ENCODE peak calls at places on chromosomes 7 and 10, in six cellular contexts. One of them, this sample, is unnamed.

GRCh38 chr7:141511370-141512335 is 39.6 kb upstream of the AGK start:
- DNase-seq in aorta: no peak
- DNase-seq in testis: peak; percentile 62
- DNase-seq in A673: peak; percentile 7
- DNase-seq in CD8-positive, alpha-beta memory T cell: no peak
- DNase-seq in SJSA1: no peak
- DNase-seq in this sample: no peak

GRCh38 chr10:930415-931325 is 835 bp downstream of the LARP4B start:
- DNase-seq in testis: peak; percentile 28
- DNase-seq in SJSA1: peak; percentile 54
- DNase-seq in A673: peak; percentile 18
- DNase-seq in CD8-positive, alpha-beta memory T cell: peak; percentile 21
- DNase-seq in aorta: peak; percentile 57
- DNase-seq in this sample: no peak

GRCh38 chr7:151511946-151512345 is 7.7 kb downstream of the RHEB start:
- DNase-seq in SJSA1: no peak
- DNase-seq in A673: no peak
- DNase-seq in testis: no peak
- DNase-seq in CD8-positive, alpha-beta memory T cell: no peak
- DNase-seq in aorta: no peak
- DNase-seq in this sample: no peak

GRCh38 chr10:48789861-48790739 is 105.4 kb downstream of the WDFY4 start:
- DNase-seq in aorta: no peak
- DNase-seq in CD8-positive, alpha-beta memory T cell: no peak
- DNase-seq in A673: no peak
- DNase-seq in testis: no peak
- DNase-seq in SJSA1: no peak
- DNase-seq in this sample: no peak

GRCh38 chr10:46308666-46309450 is 22.1 kb downstream of the ANTXRL start:
- DNase-seq in aorta: no peak
- DNase-seq in testis: no peak
- DNase-seq in A673: no peak
- DNase-seq in CD8-positive, alpha-beta memory T cell: no peak
- DNase-seq in SJSA1: no peak
- DNase-seq in this sample: no peak

GRCh38 chr7:16078076-16078952 is 343.0 kb downstream of the CRPPA start:
- DNase-seq in A673: peak; percentile 70
- DNase-seq in aorta: no peak
- DNase-seq in CD8-positive, alpha-beta memory T cell: no peak
- DNase-seq in SJSA1: no peak
- DNase-seq in testis: peak; percentile 35
- DNase-seq in this sample: peak; percentile 23

GRCh38 chr7:69739182-69739581 is 140.9 kb downstream of the AUTS2 start:
- DNase-seq in aorta: no peak
- DNase-seq in testis: no peak
- DNase-seq in CD8-positive, alpha-beta memory T cell: no peak
- DNase-seq in SJSA1: no peak
- DNase-seq in A673: peak; percentile 37
- DNase-seq in this sample: no peak

GRCh38 chr10:63681965-63682704 is 160.9 kb downstream of the REEP3 start:
- DNase-seq in aorta: no peak
- DNase-seq in CD8-positive, alpha-beta memory T cell: no peak
- DNase-seq in A673: peak; percentile 81
- DNase-seq in SJSA1: no peak
- DNase-seq in testis: peak; percentile 70
- DNase-seq in this sample: peak; percentile 55

GRCh38 chr7:47513741-47514241 is 68.1 kb downstream of the TNS3 start:
- DNase-seq in SJSA1: peak; percentile 87
- DNase-seq in aorta: no peak
- DNase-seq in testis: no peak
- DNase-seq in CD8-positive, alpha-beta memory T cell: no peak
- DNase-seq in A673: no peak
- DNase-seq in this sample: peak; percentile 94

GRCh38 chr10:127133672-127134500 is 62.5 kb downstream of the INSYN2A start:
- DNase-seq in CD8-positive, alpha-beta memory T cell: no peak
- DNase-seq in aorta: no peak
- DNase-seq in SJSA1: no peak
- DNase-seq in A673: no peak
- DNase-seq in testis: no peak
- DNase-seq in this sample: no peak

GRCh38 chr10:73837072-73837471 is 25.7 kb upstream of the NDST2 start:
- DNase-seq in SJSA1: no peak
- DNase-seq in CD8-positive, alpha-beta memory T cell: no peak
- DNase-seq in aorta: no peak
- DNase-seq in testis: no peak
- DNase-seq in A673: no peak
- DNase-seq in this sample: peak; percentile 42

GRCh38 chr10:132249232-132249724 is 58.5 kb downstream of the STK32C start:
- DNase-seq in testis: no peak
- DNase-seq in aorta: no peak
- DNase-seq in A673: no peak
- DNase-seq in CD8-positive, alpha-beta memory T cell: no peak
- DNase-seq in SJSA1: no peak
- DNase-seq in this sample: no peak

GRCh38 chr10:77741746-77742145 is 104.1 kb upstream of the KCNMA1 start:
- DNase-seq in aorta: no peak
- DNase-seq in CD8-positive, alpha-beta memory T cell: no peak
- DNase-seq in SJSA1: no peak
- DNase-seq in testis: no peak
- DNase-seq in A673: no peak
- DNase-seq in this sample: no peak

GRCh38 chr10:102148275-102148674 is 3.9 kb upstream of the NOLC1 start:
- DNase-seq in testis: no peak
- DNase-seq in A673: no peak
- DNase-seq in CD8-positive, alpha-beta memory T cell: no peak
- DNase-seq in aorta: no peak
- DNase-seq in SJSA1: no peak
- DNase-seq in this sample: no peak

GRCh38 chr7:152511736-152512135 is 75.9 kb upstream of the KMT2C start:
- DNase-seq in SJSA1: no peak
- DNase-seq in A673: no peak
- DNase-seq in testis: no peak
- DNase-seq in aorta: no peak
- DNase-seq in CD8-positive, alpha-beta memory T cell: no peak
- DNase-seq in this sample: no peak

GRCh38 chr7:17371656-17372524 is 73.4 kb downstream of the AHR start:
- DNase-seq in testis: no peak
- DNase-seq in SJSA1: peak; percentile 83
- DNase-seq in aorta: no peak
- DNase-seq in A673: peak; percentile 57
- DNase-seq in CD8-positive, alpha-beta memory T cell: no peak
- DNase-seq in this sample: peak; percentile 89

GRCh38 chr7:39609462-39610149 is 13.8 kb upstream of the RALA start:
- DNase-seq in A673: no peak
- DNase-seq in aorta: peak; percentile 47
- DNase-seq in testis: no peak
- DNase-seq in SJSA1: peak; percentile 42
- DNase-seq in CD8-positive, alpha-beta memory T cell: no peak
- DNase-seq in this sample: no peak

GRCh38 chr10:36712695-36713094 is 412.7 kb upstream of the ANKRD30A start:
- DNase-seq in CD8-positive, alpha-beta memory T cell: no peak
- DNase-seq in A673: no peak
- DNase-seq in testis: no peak
- DNase-seq in SJSA1: no peak
- DNase-seq in aorta: no peak
- DNase-seq in this sample: no peak

GRCh38 chr10:78441704-78442103 is 408.0 kb downstream of the RPS24 start:
- DNase-seq in CD8-positive, alpha-beta memory T cell: no peak
- DNase-seq in aorta: no peak
- DNase-seq in A673: no peak
- DNase-seq in testis: no peak
- DNase-seq in SJSA1: no peak
- DNase-seq in this sample: no peak

GRCh38 chr10:47438857-47439474 is 44.9 kb downstream of the ANXA8 start:
- DNase-seq in A673: peak; percentile 42
- DNase-seq in aorta: no peak
- DNase-seq in testis: peak; percentile 71
- DNase-seq in SJSA1: peak; percentile 57
- DNase-seq in CD8-positive, alpha-beta memory T cell: no peak
- DNase-seq in this sample: peak; percentile 38

GRCh38 chr10:92573798-92574544 is at the start of gene IDE:
- DNase-seq in testis: peak; percentile 89
- DNase-seq in A673: peak; percentile 89
- DNase-seq in CD8-positive, alpha-beta memory T cell: peak; percentile 69
- DNase-seq in SJSA1: peak; percentile 87
- DNase-seq in aorta: peak; percentile 91
- DNase-seq in this sample: peak; percentile 66

GRCh38 chr10:3471927-3472704 is 299.5 kb upstream of the PITRM1 start:
- DNase-seq in testis: no peak
- DNase-seq in CD8-positive, alpha-beta memory T cell: no peak
- DNase-seq in A673: peak; percentile 45
- DNase-seq in SJSA1: peak; percentile 66
- DNase-seq in aorta: no peak
- DNase-seq in this sample: no peak

GRCh38 chr7:2193120-2193519 is 39.6 kb downstream of the MAD1L1 start:
- DNase-seq in testis: no peak
- DNase-seq in SJSA1: no peak
- DNase-seq in CD8-positive, alpha-beta memory T cell: no peak
- DNase-seq in aorta: no peak
- DNase-seq in A673: no peak
- DNase-seq in this sample: no peak

GRCh38 chr7:41706228-41706930 is 3.5 kb upstream of the INHBA start:
- DNase-seq in A673: no peak
- DNase-seq in SJSA1: no peak
- DNase-seq in testis: no peak
- DNase-seq in aorta: no peak
- DNase-seq in CD8-positive, alpha-beta memory T cell: no peak
- DNase-seq in this sample: no peak
- H3K27ac ChIP-seq in A673: no peak overlapping the region
- H3K27ac ChIP-seq in SJSA1: no peak overlapping the region
- H3K27ac ChIP-seq in testis: no peak overlapping the region
- H3K27ac ChIP-seq in aorta: peak overlapping the region; percentile 91
- H3K27ac ChIP-seq in CD8-positive, alpha-beta memory T cell: no peak overlapping the region
- H3K27ac ChIP-seq in this sample: no peak overlapping the region

GRCh38 chr7:135704698-135705097 is 23.3 kb downstream of the SLC13A4 start:
- DNase-seq in CD8-positive, alpha-beta memory T cell: no peak
- DNase-seq in aorta: no peak
- DNase-seq in SJSA1: no peak
- DNase-seq in testis: no peak
- DNase-seq in A673: peak; percentile 35
- DNase-seq in this sample: no peak
- H3K27ac ChIP-seq in CD8-positive, alpha-beta memory T cell: no peak overlapping the region
- H3K27ac ChIP-seq in aorta: no peak overlapping the region
- H3K27ac ChIP-seq in SJSA1: no peak overlapping the region
- H3K27ac ChIP-seq in testis: no peak overlapping the region
- H3K27ac ChIP-seq in A673: no peak overlapping the region
- H3K27ac ChIP-seq in this sample: no peak overlapping the region

GRCh38 chr10:75400163-75400768 is 1.3 kb downstream of the ZNF503 start:
- DNase-seq in CD8-positive, alpha-beta memory T cell: no peak
- DNase-seq in aorta: no peak
- DNase-seq in testis: peak; percentile 31
- DNase-seq in SJSA1: no peak
- DNase-seq in A673: no peak
- DNase-seq in this sample: no peak
- H3K27ac ChIP-seq in CD8-positive, alpha-beta memory T cell: no peak overlapping the region
- H3K27ac ChIP-seq in aorta: peak overlapping the region; percentile 64
- H3K27ac ChIP-seq in testis: peak overlapping the region; percentile 85
- H3K27ac ChIP-seq in SJSA1: peak overlapping the region; percentile 60
- H3K27ac ChIP-seq in A673: no peak overlapping the region
- H3K27ac ChIP-seq in this sample: peak overlapping the region; percentile 88

GRCh38 chr10:33290286-33291052 is 44.0 kb downstream of the NRP1 start:
- DNase-seq in CD8-positive, alpha-beta memory T cell: no peak
- DNase-seq in aorta: no peak
- DNase-seq in A673: peak; percentile 68
- DNase-seq in testis: no peak
- DNase-seq in SJSA1: no peak
- DNase-seq in this sample: no peak

GRCh38 chr10:33291053-33291592 is 43.3 kb downstream of the NRP1 start:
- DNase-seq in testis: no peak
- DNase-seq in CD8-positive, alpha-beta memory T cell: no peak
- DNase-seq in A673: peak; percentile 50
- DNase-seq in SJSA1: peak; percentile 47
- DNase-seq in aorta: no peak
- DNase-seq in this sample: peak; percentile 43

GRCh38 chr10:33293531-33294170 is 40.8 kb downstream of the NRP1 start:
- DNase-seq in testis: no peak
- DNase-seq in SJSA1: no peak
- DNase-seq in A673: no peak
- DNase-seq in aorta: no peak
- DNase-seq in CD8-positive, alpha-beta memory T cell: no peak
- DNase-seq in this sample: no peak

GRCh38 chr10:33295851-33296250 is 38.6 kb downstream of the NRP1 start:
- DNase-seq in aorta: no peak
- DNase-seq in CD8-positive, alpha-beta memory T cell: no peak
- DNase-seq in SJSA1: no peak
- DNase-seq in testis: no peak
- DNase-seq in A673: no peak
- DNase-seq in this sample: no peak

GRCh38 chr10:33293081-33293480 is 41.4 kb downstream of the NRP1 start:
- DNase-seq in SJSA1: no peak
- DNase-seq in testis: no peak
- DNase-seq in A673: no peak
- DNase-seq in CD8-positive, alpha-beta memory T cell: no peak
- DNase-seq in aorta: no peak
- DNase-seq in this sample: no peak
- H3K27ac ChIP-seq in SJSA1: no peak overlapping the region
- H3K27ac ChIP-seq in testis: no peak overlapping the region
- H3K27ac ChIP-seq in A673: no peak overlapping the region
- H3K27ac ChIP-seq in CD8-positive, alpha-beta memory T cell: no peak overlapping the region
- H3K27ac ChIP-seq in aorta: peak overlapping the region; percentile 76
- H3K27ac ChIP-seq in this sample: no peak overlapping the region

GRCh38 chr7:138716889-138717288 is 15.7 kb upstream of the SVOPL start:
- DNase-seq in SJSA1: no peak
- DNase-seq in CD8-positive, alpha-beta memory T cell: no peak
- DNase-seq in A673: no peak
- DNase-seq in aorta: no peak
- DNase-seq in testis: no peak
- DNase-seq in this sample: no peak
- H3K27ac ChIP-seq in SJSA1: no peak overlapping the region
- H3K27ac ChIP-seq in CD8-positive, alpha-beta memory T cell: no peak overlapping the region
- H3K27ac ChIP-seq in A673: no peak overlapping the region
- H3K27ac ChIP-seq in aorta: no peak overlapping the region
- H3K27ac ChIP-seq in testis: no peak overlapping the region
- H3K27ac ChIP-seq in this sample: no peak overlapping the region

This sample was measured in AG04450.